ENCODE peak calls at places on chromosome 21, in ten cellular contexts. D, V, B, M, Z, A, C, H, T and K are unnamed samples. For H3K27me3, the result is how much of the 10 kb centered on the place peaks cover.

GRCh38 chr21:17819878-17820232 is 699 bp upstream of the C21orf91 start:
- DNase-seq in D (no peak), V (no peak), B (no peak), M (no peak), Z (no peak), A (no peak), C (no peak), H (no peak), T (no peak), K (no peak)

GRCh38 chr21:28906236-28906635 is 86.4 kb downstream of the LTN1 start:
- DNase-seq in D (no peak), V (no peak), B (no peak), M (no peak), Z (no peak), A (no peak), C (no peak), H (no peak), T (no peak), K (no peak)

GRCh38 chr21:18553786-18554185 is 150.2 kb upstream of the TMPRSS15 start:
- DNase-seq in D (no peak), V (no peak), B (no peak), M (no peak), Z (no peak), A (no peak), C (no peak), H (no peak), T (no peak), K (no peak)

GRCh38 chr21:25881524-25882376 is 147.0 kb downstream of the GABPA start:
- DNase-seq in D (peak), V (peak), B (peak), M (peak), Z (peak), A (peak), C (no peak), H (peak), T (peak), K (peak)

GRCh38 chr21:26007911-26008579 is 162.5 kb downstream of the APP start:
- DNase-seq in D (no peak), V (no peak), B (no peak), M (no peak), Z (no peak), A (no peak), C (no peak), H (no peak), T (no peak), K (no peak)

GRCh38 chr21:35291963-35292627 is 243.0 kb upstream of the RUNX1 start:
- DNase-seq in D (no peak), V (no peak), B (no peak), M (no peak), Z (no peak), A (no peak), C (no peak), H (no peak), T (no peak), K (no peak)

GRCh38 chr21:17779486-17779885 is 39.7 kb downstream of the C21orf91 start:
- DNase-seq in D (no peak), V (no peak), B (no peak), M (no peak), Z (no peak), A (no peak), C (no peak), H (no peak), T (no peak), K (no peak)

GRCh38 chr21:10272216-10272615 is 249.2 kb upstream of the TPTE start:
- DNase-seq in D (no peak), V (peak), B (no peak), M (no peak), Z (peak), A (no peak), C (peak), H (peak), T (no peak), K (no peak)

GRCh38 chr21:35619184-35619583 is 441.1 kb downstream of the SETD4 start:
- DNase-seq in D (no peak), V (no peak), B (no peak), M (no peak), Z (no peak), A (no peak), C (no peak), H (no peak), T (no peak), K (no peak)

GRCh38 chr21:35222541-35222941 is 173.4 kb upstream of the RUNX1 start:
- DNase-seq in D (no peak), V (no peak), B (no peak), M (no peak), Z (no peak), A (no peak), C (no peak), H (no peak), T (no peak), K (no peak)

GRCh38 chr21:20167059-20167458 is 831.1 kb upstream of the NCAM2 start:
- DNase-seq in D (no peak), V (no peak), B (no peak), M (no peak), Z (no peak), A (no peak), C (no peak), H (no peak), T (no peak), K (no peak)

GRCh38 chr21:29834617-29835016 is 105.2 kb downstream of the GRIK1 start:
- DNase-seq in D (no peak), V (no peak), B (no peak), M (no peak), Z (no peak), A (no peak), C (no peak), H (no peak), T (no peak), K (no peak)

GRCh38 chr21:44980562-44981489 is 41.0 kb downstream of the SLX9 start:
- DNase-seq in D (no peak), V (no peak), B (no peak), M (no peak), Z (no peak), A (no peak), C (no peak), H (peak), T (no peak), K (no peak)

GRCh38 chr21:35150562-35151226 is 101.6 kb upstream of the RUNX1 start:
- DNase-seq in D (no peak), V (no peak), B (no peak), M (no peak), Z (no peak), A (no peak), C (no peak), H (no peak), T (no peak), K (no peak)

GRCh38 chr21:39103689-39104088 is 79.6 kb downstream of the PSMG1 start:
- DNase-seq in D (no peak), V (no peak), B (no peak), M (peak), Z (no peak), A (no peak), C (no peak), H (peak), T (no peak), K (no peak)

GRCh38 chr21:25126564-25126963 is 480.7 kb downstream of the MRPL39 start:
- DNase-seq in D (no peak), V (no peak), B (no peak), M (no peak), Z (no peak), A (no peak), C (no peak), H (no peak), T (no peak), K (no peak)

GRCh38 chr21:34367320-34367935 is 3.6 kb downstream of the KCNE2 start:
- DNase-seq in D (peak), V (no peak), B (no peak), M (peak), Z (no peak), A (no peak), C (no peak), H (no peak), T (no peak), K (peak)

GRCh38 chr21:36207577-36208320 is 51.1 kb downstream of the DOP1B start:
- DNase-seq in D (no peak), V (no peak), B (no peak), M (no peak), Z (no peak), A (no peak), C (no peak), H (no peak), T (no peak), K (no peak)

GRCh38 chr21:35738342-35738961 is 321.9 kb downstream of the SETD4 start:
- DNase-seq in D (no peak), V (no peak), B (peak), M (no peak), Z (peak), A (no peak), C (no peak), H (no peak), T (no peak), K (peak)

GRCh38 chr21:38165466-38166213 is 91.2 kb upstream of the KCNJ15 start:
- DNase-seq in D (no peak), V (no peak), B (no peak), M (no peak), Z (no peak), A (no peak), C (peak), H (no peak), T (no peak), K (no peak)

GRCh38 chr21:31473685-31474345 is 129.8 kb upstream of the TIAM1 start:
- DNase-seq in D (no peak), V (no peak), B (no peak), M (no peak), Z (no peak), A (no peak), C (no peak), H (no peak), T (no peak), K (no peak)

GRCh38 chr21:38531610-38532009 is 33.3 kb upstream of the ERG start:
- DNase-seq in D (no peak), V (no peak), B (no peak), M (no peak), Z (no peak), A (no peak), C (no peak), H (peak), T (no peak), K (peak)

GRCh38 chr21:45996311-45997204 is 15.0 kb downstream of the COL6A1 start:
- DNase-seq in D (no peak), V (peak), B (peak), M (no peak), Z (peak), A (peak), C (no peak), H (peak), T (no peak), K (no peak)

GRCh38 chr21:45994086-45994661 is 12.6 kb downstream of the COL6A1 start:
- DNase-seq in D (no peak), V (peak), B (peak), M (peak), Z (peak), A (peak), C (no peak), H (peak), T (peak), K (peak)

GRCh38 chr21:45997205-45997494 is 15.6 kb downstream of the COL6A1 start:
- DNase-seq in D (no peak), V (peak), B (peak), M (peak), Z (no peak), A (no peak), C (no peak), H (no peak), T (no peak), K (no peak)

GRCh38 chr21:45994738-45995685 is 13.4 kb downstream of the COL6A1 start:
- DNase-seq in D (no peak), V (peak), B (peak), M (no peak), Z (peak), A (peak), C (no peak), H (no peak), T (no peak), K (peak)

GRCh38 chr21:45995686-45996179 is 14.2 kb downstream of the COL6A1 start:
- DNase-seq in D (no peak), V (peak), B (peak), M (no peak), Z (peak), A (peak), C (no peak), H (peak), T (no peak), K (peak)
- H3K27me3 ChIP-seq in D (under half), V (under half), B (under half), M (under half), Z (under half), A (under half), C (under half), H (under half), T (under half), K (under half)

GRCh38 chr21:40842197-40842552 is 4.8 kb downstream of the DSCAM start:
- DNase-seq in D (no peak), V (no peak), B (no peak), M (no peak), Z (no peak), A (no peak), C (no peak), H (no peak), T (no peak), K (no peak)
- H3K27me3 ChIP-seq in D (under half), V (under half), B (under half), M (under half), Z (under half), A (half or more), C (under half), H (under half), T (under half), K (under half)

GRCh38 chr21:42678118-42678430 is 24.7 kb downstream of the PDE9A start:
- DNase-seq in D (no peak), V (no peak), B (no peak), M (no peak), Z (no peak), A (no peak), C (no peak), H (no peak), T (no peak), K (no peak)

GRCh38 chr21:42680429-42680828 is 27.0 kb downstream of the PDE9A start:
- DNase-seq in D (no peak), V (no peak), B (no peak), M (no peak), Z (no peak), A (no peak), C (no peak), H (no peak), T (no peak), K (no peak)

GRCh38 chr21:42679982-42680330 is 26.5 kb downstream of the PDE9A start:
- DNase-seq in D (no peak), V (no peak), B (no peak), M (no peak), Z (no peak), A (no peak), C (no peak), H (no peak), T (no peak), K (no peak)

GRCh38 chr21:42678618-42679295 is 25.3 kb downstream of the PDE9A start:
- DNase-seq in D (no peak), V (no peak), B (no peak), M (no peak), Z (no peak), A (no peak), C (no peak), H (no peak), T (no peak), K (no peak)

DNA sequence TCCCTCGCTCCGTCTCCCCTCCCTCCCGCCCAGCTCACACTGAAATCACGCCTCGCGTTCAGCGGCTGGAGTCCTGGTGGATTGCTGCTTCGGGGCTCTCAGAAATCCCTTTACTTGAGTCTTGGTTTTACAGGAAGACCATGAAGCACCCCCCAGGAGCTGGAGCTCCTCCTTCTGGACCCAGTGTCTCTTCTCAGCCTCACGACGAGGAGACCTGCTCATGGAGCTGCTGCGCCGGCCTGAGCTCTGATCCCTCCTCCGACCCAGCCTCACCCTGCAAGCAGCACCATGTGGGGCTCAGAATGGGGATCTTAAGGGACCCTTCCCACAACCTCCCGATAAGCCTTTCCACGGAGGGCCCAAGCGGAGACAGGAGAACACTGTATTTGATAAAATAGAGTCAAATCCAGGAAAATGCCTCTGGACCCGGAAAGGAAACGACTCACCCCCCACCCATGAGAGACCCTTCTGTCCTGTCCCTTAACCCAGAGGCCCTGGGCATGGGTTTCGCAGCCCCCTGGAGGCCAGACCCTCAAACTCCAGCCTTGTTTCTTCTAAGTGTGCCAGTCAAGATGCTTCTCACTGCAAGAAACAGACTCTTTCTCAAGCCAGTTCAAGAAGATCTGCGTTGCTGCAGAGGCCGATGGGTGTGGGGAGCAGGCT is 26.0 kb downstream of the PDE9A start:
- DNase-seq in D (no peak), V (no peak), B (no peak), M (no peak), Z (no peak), A (no peak), C (no peak), H (no peak), T (no peak), K (no peak)
- H3K27me3 ChIP-seq in D (under half), V (under half), B (under half), M (under half), Z (under half), A (half or more), C (under half), H (under half), T (under half), K (under half)

GRCh38 chr21:33114276-33114675 is 44.3 kb downstream of the OLIG1 start:
- DNase-seq in D (no peak), V (no peak), B (no peak), M (no peak), Z (no peak), A (no peak), C (no peak), H (no peak), T (no peak), K (no peak)

GRCh38 chr21:33117268-33117888 is 47.4 kb downstream of the OLIG1 start:
- DNase-seq in D (no peak), V (no peak), B (no peak), M (no peak), Z (no peak), A (no peak), C (no peak), H (no peak), T (no peak), K (no peak)

GRCh38 chr21:33116669-33117267 is 46.8 kb downstream of the OLIG1 start:
- DNase-seq in D (no peak), V (no peak), B (no peak), M (no peak), Z (no peak), A (no peak), C (no peak), H (no peak), T (no peak), K (no peak)

GRCh38 chr21:33112670-33113596 is 43.0 kb downstream of the OLIG1 start:
- DNase-seq in D (no peak), V (no peak), B (no peak), M (no peak), Z (no peak), A (no peak), C (no peak), H (no peak), T (no peak), K (no peak)

GRCh38 chr21:33115586-33116541 is 45.9 kb downstream of the OLIG1 start:
- DNase-seq in D (no peak), V (no peak), B (no peak), M (no peak), Z (no peak), A (no peak), C (no peak), H (no peak), T (no peak), K (no peak)
- H3K27me3 ChIP-seq in D (under half), V (under half), B (under half), M (under half), Z (under half), A (half or more), C (under half), H (under half), T (under half), K (under half)

GRCh38 chr21:14989359-14989758 is 75.4 kb downstream of the NRIP1 start:
- DNase-seq in D (no peak), V (no peak), B (no peak), M (no peak), Z (peak), A (peak), C (no peak), H (no peak), T (no peak), K (no peak)
- H3K27me3 ChIP-seq in D (under half), V (under half), B (under half), M (under half), Z (under half), A (under half), C (under half), H (under half), T (under half), K (under half)